ENCODE peak calls at places on chromosomes 2 and 18, in six cellular contexts. F is stomach, W is astrocyte, N is adrenal gland, E is IMR-90, X is endothelial cell of umbilical vein. Y is an unnamed sample. For H3K27me3, the result is how much of the 10 kb centered on the place peaks cover.

GRCh38 chr2:145530653-145531052 is 1010.7 kb upstream of the ZEB2 start:
- DNase-seq in N (no peak), F (no peak), X (no peak), W (no peak), E (no peak), Y (no peak)

GRCh38 chr2:150222317-150222716 is 265.1 kb downstream of the RND3 start:
- DNase-seq in E (no peak), F (no peak), W (no peak), N (no peak), X (no peak), Y (no peak)

GRCh38 chr18:24810561-24810960 is 350.1 kb downstream of the HRH4 start:
- DNase-seq in E (no peak), N (no peak), W (no peak), F (no peak), X (no peak), Y (no peak)

GRCh38 chr2:144998435-144998834 is 478.5 kb upstream of the ZEB2 start:
- DNase-seq in F (no peak), W (no peak), E (no peak), X (no peak), N (no peak), Y (no peak)

GRCh38 chr2:33021542-33022259 is 74.9 kb downstream of the LTBP1 start:
- DNase-seq in X (peak), F (no peak), N (no peak), E (peak), W (peak), Y (peak)

GRCh38 chr2:43469094-43469493 is 126.7 kb downstream of the THADA start:
- DNase-seq in F (no peak), X (peak), N (no peak), E (no peak), W (no peak), Y (no peak)

GRCh38 chr2:174561283-174562275 is 36.0 kb downstream of the WIPF1 start:
- DNase-seq in E (peak), W (peak), X (peak), F (peak), N (peak), Y (no peak)

GRCh38 chr2:60441791-60442190 is 111.7 kb downstream of the BCL11A start:
- DNase-seq in N (no peak), E (peak), W (no peak), X (no peak), F (no peak), Y (no peak)

GRCh38 chr2:191679818-191680600 is 2.1 kb downstream of the NABP1 start:
- DNase-seq in N (no peak), F (no peak), X (peak), E (peak), W (peak), Y (peak)

GRCh38 chr2:106193491-106193976 is 567 bp downstream of the UXS1 start:
- DNase-seq in N (peak), E (no peak), W (no peak), F (peak), X (peak), Y (no peak)

GRCh38 chr2:192099742-192100141 is 95.0 kb downstream of the TMEFF2 start:
- DNase-seq in E (no peak), W (no peak), F (no peak), X (no peak), N (no peak), Y (no peak)

GRCh38 chr18:74715306-74715705 is 117.6 kb downstream of the ZNF407 start:
- DNase-seq in F (no peak), X (no peak), N (no peak), E (no peak), W (no peak), Y (no peak)

DNA sequence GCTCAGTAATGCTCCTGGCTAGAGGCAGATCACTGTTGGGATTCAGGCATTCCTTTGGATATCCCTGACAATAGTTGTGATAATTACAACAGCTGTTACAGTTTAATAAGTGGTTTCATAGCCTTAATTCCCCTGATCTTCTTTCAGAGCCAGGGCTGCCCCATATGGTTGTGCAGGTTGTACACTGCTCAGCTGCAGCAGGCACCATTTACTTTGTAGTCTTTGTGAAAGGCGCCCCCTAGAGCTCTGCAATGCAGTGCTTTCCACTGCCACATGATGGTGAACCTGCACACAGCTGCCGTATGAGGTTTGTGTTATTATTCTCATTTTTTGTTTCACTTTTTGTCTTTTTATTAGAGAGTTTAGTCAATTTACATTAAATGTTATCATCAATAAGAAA is 239.1 kb downstream of the KCNS3 start:
- DNase-seq in W (no peak), F (peak), N (peak), X (peak), E (peak), Y (no peak)
- TF ChIP-seq CTCF in W (peak), F (no peak), N (no peak), X (peak), E (peak), Y (peak)

GRCh38 chr18:55314615-55315237 is 273.3 kb downstream of the TCF4 start:
- DNase-seq in X (no peak), W (no peak), F (no peak), N (no peak), E (no peak), Y (no peak)

GRCh38 chr18:55317322-55317721 is 270.7 kb downstream of the TCF4 start:
- DNase-seq in E (no peak), F (no peak), W (no peak), X (no peak), N (no peak), Y (no peak)

GRCh38 chr18:55316615-55317184 is 271.3 kb downstream of the TCF4 start:
- DNase-seq in E (no peak), F (no peak), X (no peak), N (no peak), W (no peak), Y (no peak)

GRCh38 chr18:55310863-55311262 is 277.1 kb downstream of the TCF4 start:
- DNase-seq in W (no peak), F (no peak), X (no peak), N (no peak), E (no peak), Y (no peak)

GRCh38 chr18:55314031-55314430 is 274.0 kb downstream of the TCF4 start:
- DNase-seq in E (no peak), N (no peak), X (no peak), F (no peak), W (no peak), Y (no peak)
- H3K4me3 ChIP-seq in E (no peak), N (no peak), X (no peak), F (no peak), W (no peak), Y (no peak)

GRCh38 chr2:15279181-15279876 is 281.8 kb downstream of the NBAS start:
- DNase-seq in E (no peak), N (no peak), X (no peak), W (no peak), F (no peak), Y (no peak)
- H3K27me3 ChIP-seq in E (under half), N (under half), X (under half), W (under half), F (under half), Y (under half)

GRCh38 chr2:130288467-130289403 is 54.0 kb upstream of the IMP4 start:
- DNase-seq in N (no peak), F (no peak), X (no peak), E (no peak), W (no peak), Y (no peak)
- TF ChIP-seq CTCF in N (no peak), F (no peak), X (no peak), E (no peak), W (no peak), Y (no peak)

GRCh38 chr2:240789501-240790369 is 30.3 kb downstream of the KIF1A start:
- DNase-seq in F (no peak), N (no peak), E (no peak), X (no peak), W (no peak), Y (no peak)
- H3K4me3 ChIP-seq in F (no peak), N (no peak), E (no peak), X (no peak), W (no peak), Y (no peak)